ENCODE peak calls at places on chromosome 14, in eight cellular contexts. C is brain microvascular endothelial cell, R is foreskin keratinocyte, L is BJ, Q is colonic mucosa, V is uterus, I is AG04450, E is bronchial epithelial cell. P is an unnamed sample. For H3K27me3, the result is how much of the 10 kb centered on the place peaks cover.

GRCh38 chr14:39682563-39682962 is 250.3 kb upstream of the FBXO33 start:
- DNase-seq in C (no peak), R (no peak), L (no peak), Q (no peak), V (no peak), I (no peak), E (no peak), P (no peak)

GRCh38 chr14:103732868-103733626 is 17.4 kb downstream of the ZFYVE21 start:
- DNase-seq in C (no peak), R (no peak), L (no peak), Q (no peak), V (no peak), I (no peak), E (no peak), P (no peak)

GRCh38 chr14:61519735-61520134 is 175.6 kb upstream of the HIF1A start:
- DNase-seq in C (no peak), R (no peak), L (no peak), Q (no peak), V (no peak), I (no peak), E (no peak), P (no peak)

GRCh38 chr14:102392506-102392905 is 29.8 kb downstream of the TECPR2 start:
- DNase-seq in C (no peak), R (no peak), L (peak), Q (no peak), V (no peak), I (no peak), E (no peak), P (no peak)

GRCh38 chr14:60221441-60221840 is 27.6 kb upstream of the PPM1A start:
- DNase-seq in C (no peak), R (no peak), L (no peak), Q (no peak), V (no peak), I (no peak), E (no peak), P (no peak)

GRCh38 chr14:21049263-21049662 is 7.1 kb downstream of the RNASE7 start:
- DNase-seq in C (peak), R (no peak), L (no peak), Q (no peak), V (no peak), I (no peak), E (no peak), P (no peak)

GRCh38 chr14:24848427-24848826 is 201.5 kb downstream of the STXBP6 start:
- DNase-seq in C (peak), R (peak), L (no peak), Q (no peak), V (no peak), I (no peak), E (peak), P (no peak)

GRCh38 chr14:94676495-94677238 is 64.5 kb downstream of the SERPINA3 start:
- DNase-seq in C (no peak), R (no peak), L (no peak), Q (no peak), V (no peak), I (no peak), E (no peak), P (no peak)

GRCh38 chr14:101481557-101481956 is 79.7 kb upstream of the DIO3 start:
- DNase-seq in C (no peak), R (no peak), L (no peak), Q (no peak), V (peak), I (no peak), E (no peak), P (no peak)

GRCh38 chr14:43981135-43981787 is 525.8 kb downstream of the FSCB start:
- DNase-seq in C (no peak), R (no peak), L (no peak), Q (no peak), V (no peak), I (no peak), E (no peak), P (peak)

GRCh38 chr14:60210703-60211102 is 38.3 kb upstream of the PPM1A start:
- DNase-seq in C (no peak), R (no peak), L (no peak), Q (no peak), V (no peak), I (no peak), E (no peak), P (no peak)

GRCh38 chr14:89201645-89202044 is 215.4 kb downstream of the FOXN3 start:
- DNase-seq in C (no peak), R (no peak), L (no peak), Q (no peak), V (no peak), I (no peak), E (no peak), P (no peak)

GRCh38 chr14:22664261-22664660 is 20.1 kb upstream of the OR6J1 start:
- DNase-seq in C (no peak), R (no peak), L (no peak), Q (no peak), V (no peak), I (no peak), E (no peak), P (no peak)

GRCh38 chr14:93725002-93725582 is 63.2 kb downstream of the PRIMA1 start:
- DNase-seq in C (no peak), R (no peak), L (no peak), Q (no peak), V (no peak), I (no peak), E (no peak), P (no peak)

GRCh38 chr14:52789118-52789517 is 2.3 kb downstream of the GNPNAT1 start:
- DNase-seq in C (no peak), R (no peak), L (no peak), Q (no peak), V (no peak), I (no peak), E (no peak), P (no peak)

GRCh38 chr14:24670594-24670993 is 36.6 kb upstream of the GZMB start:
- DNase-seq in C (no peak), R (no peak), L (no peak), Q (no peak), V (no peak), I (no peak), E (no peak), P (no peak)

GRCh38 chr14:96037891-96038557 is 1.1 kb upstream of the C14orf132 start:
- DNase-seq in C (no peak), R (peak), L (no peak), Q (peak), V (peak), I (no peak), E (peak), P (no peak)

GRCh38 chr14:30820674-30821073 is 53.7 kb upstream of the COCH start:
- DNase-seq in C (no peak), R (no peak), L (no peak), Q (no peak), V (no peak), I (no peak), E (no peak), P (no peak)

GRCh38 chr14:96204151-96205058 is at the start of gene BDKRB2:
- DNase-seq in C (peak), R (no peak), L (no peak), Q (peak), V (peak), I (peak), E (peak), P (peak)

GRCh38 chr14:95460647-95461478 is 55.6 kb downstream of the SYNE3 start:
- DNase-seq in C (peak), R (peak), L (no peak), Q (peak), V (peak), I (peak), E (peak), P (no peak)

GRCh38 chr14:81269100-81269978 is 48.6 kb upstream of the GTF2A1 start:
- DNase-seq in C (peak), R (no peak), L (peak), Q (peak), V (peak), I (peak), E (peak), P (peak)

GRCh38 chr14:22112004-22112403 is 438.4 kb upstream of the OR4E1 start:
- DNase-seq in C (no peak), R (no peak), L (no peak), Q (peak), V (no peak), I (no peak), E (peak), P (no peak)

GRCh38 chr14:21539154-21539940 is 13.2 kb upstream of the SALL2 start:
- DNase-seq in C (no peak), R (no peak), L (no peak), Q (no peak), V (no peak), I (no peak), E (no peak), P (no peak)

GRCh38 chr14:73248294-73248868 is 11.1 kb downstream of the PAPLN start:
- DNase-seq in C (peak), R (peak), L (no peak), Q (no peak), V (no peak), I (no peak), E (peak), P (no peak)

GRCh38 chr14:80278293-80279037 is 67.2 kb upstream of the DIO2 start:
- DNase-seq in C (no peak), R (no peak), L (no peak), Q (no peak), V (no peak), I (no peak), E (no peak), P (no peak)

GRCh38 chr14:68952544-68953535 is 26.3 kb downstream of the ACTN1 start:
- DNase-seq in C (no peak), R (no peak), L (peak), Q (no peak), V (peak), I (peak), E (no peak), P (no peak)

GRCh38 chr14:47674148-47674545 is 1.3 kb downstream of the MDGA2 start:
- DNase-seq in C (peak), R (no peak), L (no peak), Q (no peak), V (no peak), I (no peak), E (no peak), P (no peak)

GRCh38 chr14:31162910-31163649 is 44.5 kb downstream of the HECTD1 start:
- DNase-seq in C (no peak), R (no peak), L (no peak), Q (no peak), V (no peak), I (no peak), E (no peak), P (no peak)

GRCh38 chr14:93267149-93267711 is 60.2 kb downstream of the UBR7 start:
- DNase-seq in C (no peak), R (no peak), L (no peak), Q (no peak), V (no peak), I (no peak), E (no peak), P (no peak)

GRCh38 chr14:89598548-89599186 is 181.6 kb upstream of the FOXN3 start:
- DNase-seq in C (no peak), R (no peak), L (no peak), Q (no peak), V (no peak), I (no peak), E (peak), P (no peak)

GRCh38 chr14:65637780-65638179 is 225.2 kb downstream of the FUT8 start:
- DNase-seq in C (no peak), R (peak), L (no peak), Q (no peak), V (peak), I (no peak), E (peak), P (no peak)

GRCh38 chr14:56133547-56133946 is 15.3 kb downstream of the PELI2 start:
- DNase-seq in C (no peak), R (no peak), L (no peak), Q (no peak), V (no peak), I (no peak), E (peak), P (peak)

GRCh38 chr14:93430319-93430801 is 379 bp upstream of the UNC79 start:
- DNase-seq in C (no peak), R (no peak), L (no peak), Q (no peak), V (no peak), I (no peak), E (no peak), P (no peak)

GRCh38 chr14:104093366-104094055 is 8.0 kb downstream of the ASPG start:
- DNase-seq in C (no peak), R (no peak), L (no peak), Q (no peak), V (no peak), I (no peak), E (no peak), P (no peak)

GRCh38 chr14:63603749-63604277 is 37.9 kb downstream of the WDR89 start:
- DNase-seq in C (no peak), R (peak), L (no peak), Q (no peak), V (no peak), I (no peak), E (peak), P (no peak)

GRCh38 chr14:54778618-54779017 is 124.0 kb downstream of the GCH1 start:
- DNase-seq in C (no peak), R (no peak), L (no peak), Q (no peak), V (no peak), I (no peak), E (no peak), P (no peak)

GRCh38 chr14:49969961-49970360 is 77.1 kb downstream of the ARF6 start:
- DNase-seq in C (no peak), R (no peak), L (no peak), Q (no peak), V (no peak), I (no peak), E (no peak), P (no peak)

GRCh38 chr14:106308839-106309389 is 782.5 kb downstream of the TMEM121 start:
- DNase-seq in C (no peak), R (no peak), L (no peak), Q (peak), V (no peak), I (no peak), E (no peak), P (no peak)

GRCh38 chr14:28765169-28765906 is 1.2 kb upstream of the FOXG1 start:
- DNase-seq in C (no peak), R (no peak), L (no peak), Q (no peak), V (no peak), I (no peak), E (no peak), P (no peak)
- H3K27me3 ChIP-seq in C (under half), R (half or more), L (under half), Q (half or more), V (under half), I (half or more), E (half or more), P (under half)

GRCh38 chr14:59020382-59020781 is 168.1 kb upstream of the DAAM1 start:
- DNase-seq in C (peak), R (no peak), L (no peak), Q (no peak), V (no peak), I (no peak), E (peak), P (no peak)
- TF ChIP-seq CTCF in C (peak), R (peak), L (peak), Q (peak), V (no peak), I (peak), E (peak), P (peak)

GRCh38 chr14:100256339-100256895 is 17.5 kb downstream of the YY1 start:
- DNase-seq in C (no peak), R (no peak), L (no peak), Q (no peak), V (no peak), I (no peak), E (no peak), P (no peak)
- H3K27me3 ChIP-seq in C (under half), R (under half), L (under half), Q (under half), V (under half), I (under half), E (under half), P (under half)

GRCh38 chr14:105168496-105168978 is at the start of gene JAG2:
- DNase-seq in C (peak), R (no peak), L (no peak), Q (peak), V (no peak), I (no peak), E (peak), P (peak)

GRCh38 chr14:105168093-105168420 is 519 bp downstream of the JAG2 start:
- DNase-seq in C (no peak), R (no peak), L (no peak), Q (no peak), V (no peak), I (no peak), E (no peak), P (no peak)

GRCh38 chr14:105167303-105168092 is 1.1 kb downstream of the JAG2 start:
- DNase-seq in C (no peak), R (no peak), L (no peak), Q (no peak), V (no peak), I (no peak), E (peak), P (peak)

GRCh38 chr14:105169776-105170655 is 1.4 kb upstream of the JAG2 start:
- DNase-seq in C (no peak), R (no peak), L (no peak), Q (no peak), V (no peak), I (no peak), E (no peak), P (no peak)

DNA sequence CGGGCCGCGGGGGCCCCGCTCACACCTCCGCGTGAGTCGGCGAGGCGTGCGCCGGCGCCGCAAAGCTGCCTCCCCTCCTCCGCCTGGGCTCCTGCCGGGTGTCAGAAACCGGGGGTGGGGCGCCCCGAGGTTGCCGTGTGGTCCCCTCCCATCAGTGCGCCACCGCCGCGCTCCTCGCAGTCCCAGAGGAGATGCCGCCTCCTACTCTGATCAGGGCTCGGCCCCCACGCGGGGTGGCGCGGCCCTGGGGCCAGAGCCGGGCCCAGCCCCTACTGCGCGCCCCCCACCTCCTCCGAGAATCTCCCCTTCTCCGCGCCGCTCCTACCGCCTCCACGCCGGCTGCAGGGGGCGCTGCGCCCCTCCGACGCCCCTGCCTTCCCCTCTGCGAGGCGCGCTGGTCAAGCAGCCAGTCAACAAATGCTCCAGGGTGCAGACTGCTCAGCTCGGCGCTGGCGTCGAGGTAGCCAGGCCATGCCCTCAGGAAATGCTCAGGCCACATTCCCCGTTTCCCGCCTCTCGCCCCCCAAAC is 467 bp upstream of the JAG2 start:
- DNase-seq in C (no peak), R (no peak), L (no peak), Q (no peak), V (no peak), I (no peak), E (peak), P (no peak)
- TF ChIP-seq CTCF in C (peak), R (peak), L (peak), Q (peak), V (peak), I (peak), E (peak), P (no peak)

GRCh38 chr14:91834571-91834970 is 32.8 kb downstream of the TC2N start:
- DNase-seq in C (no peak), R (no peak), L (no peak), Q (no peak), V (no peak), I (no peak), E (no peak), P (no peak)

GRCh38 chr14:91835197-91835919 is 32.0 kb downstream of the TC2N start:
- DNase-seq in C (no peak), R (peak), L (no peak), Q (peak), V (no peak), I (no peak), E (no peak), P (peak)

GRCh38 chr14:91839754-91840153 is 27.6 kb downstream of the TC2N start:
- DNase-seq in C (no peak), R (no peak), L (no peak), Q (no peak), V (no peak), I (no peak), E (no peak), P (no peak)

GRCh38 chr14:91837076-91837475 is 30.3 kb downstream of the TC2N start:
- DNase-seq in C (no peak), R (no peak), L (no peak), Q (no peak), V (no peak), I (no peak), E (no peak), P (no peak)

GRCh38 chr14:91835920-91836843 is 31.2 kb downstream of the TC2N start:
- DNase-seq in C (no peak), R (peak), L (no peak), Q (peak), V (peak), I (no peak), E (peak), P (peak)
- H3K27me3 ChIP-seq in C (under half), R (under half), L (under half), Q (under half), V (under half), I (under half), E (under half), P (under half)

P was measured in prostate gland.